ENCODE peak calls at places on chromosomes 5 and 9, in nine cellular contexts. L, N, P, X, G, I, U, V and R are unnamed samples.
A peak's percentile ranks its signal among the peaks of the same experiment; 100 is the strongest.

GRCh38 chr5:116660929-116661328 is 86.3 kb upstream of the SEMA6A start:
- DNase-seq in U (no peak), V (no peak), I (no peak), X (no peak), L (no peak), N (no peak), G (no peak), P (no peak), R (no peak)

GRCh38 chr5:57684299-57684702 is 201.7 kb upstream of the ACTBL2 start:
- DNase-seq in G (no peak), V (no peak), P (no peak), U (peak; percentile 57), N (no peak), X (no peak), I (no peak), L (peak; percentile 74), R (no peak)

GRCh38 chr5:170132642-170133448 is 27.1 kb downstream of the FOXI1 start:
- DNase-seq in L (peak; percentile 27), I (no peak), P (no peak), V (peak; percentile 72), X (peak; percentile 44), N (no peak), U (no peak), G (no peak), R (peak; percentile 9)

GRCh38 chr9:125255781-125256391 is 5.7 kb upstream of the GAPVD1 start:
- DNase-seq in N (no peak), L (no peak), G (no peak), U (no peak), V (no peak), X (no peak), I (no peak), P (no peak), R (no peak)

GRCh38 chr9:38081356-38082108 is 12.5 kb upstream of the SHB start:
- DNase-seq in V (peak; percentile 51), P (no peak), I (no peak), U (no peak), G (no peak), X (no peak), N (no peak), L (no peak), R (peak; percentile 38)

GRCh38 chr5:84383816-84384603 is 670 bp downstream of the EDIL3 start:
- DNase-seq in L (peak; percentile 53), I (no peak), N (peak; percentile 85), X (peak; percentile 70), P (peak; percentile 62), G (no peak), U (peak; percentile 71), V (peak; percentile 71), R (peak; percentile 76)

GRCh38 chr9:86945868-86946711 is 1.2 kb downstream of the GAS1 start:
- DNase-seq in V (peak; percentile 75), I (peak; percentile 36), U (peak; percentile 77), X (peak; percentile 75), G (peak; percentile 52), P (peak; percentile 85), N (peak; percentile 66), L (peak; percentile 73), R (peak; percentile 78)

GRCh38 chr9:76886318-76886717 is 19.6 kb downstream of the PRUNE2 start:
- DNase-seq in I (no peak), N (no peak), V (no peak), G (no peak), U (no peak), P (no peak), L (no peak), X (no peak), R (no peak)

GRCh38 chr5:154493274-154493673 is 15.2 kb upstream of the HAND1 start:
- DNase-seq in X (no peak), I (no peak), G (no peak), L (no peak), U (no peak), P (no peak), V (no peak), N (peak; percentile 73), R (no peak)

GRCh38 chr9:105157178-105157583 is 87.3 kb upstream of the SLC44A1 start:
- DNase-seq in N (peak; percentile 46), P (peak; percentile 75), U (peak; percentile 70), L (peak; percentile 60), X (peak; percentile 77), I (no peak), G (peak; percentile 50), V (peak; percentile 72), R (peak; percentile 81)

GRCh38 chr5:173789031-173789920 is 98.9 kb upstream of the CPEB4 start:
- DNase-seq in N (no peak), I (no peak), P (no peak), G (no peak), V (peak; percentile 92), L (peak; percentile 87), U (no peak), X (peak; percentile 78), R (no peak)

GRCh38 chr9:136533775-136534157 is 12.1 kb downstream of the NOTCH1 start:
- DNase-seq in N (no peak), U (no peak), G (no peak), P (peak; percentile 77), L (peak; percentile 57), X (no peak), V (peak; percentile 36), I (peak; percentile 52), R (no peak)

GRCh38 chr5:100777680-100778281 is 125.3 kb downstream of the ST8SIA4 start:
- DNase-seq in G (peak; percentile 46), P (peak; percentile 44), V (peak; percentile 85), L (peak; percentile 75), I (no peak), X (peak; percentile 89), N (no peak), U (peak; percentile 25), R (no peak)

GRCh38 chr5:143262393-143263174 is 140.9 kb downstream of the NR3C1 start:
- DNase-seq in G (no peak), N (no peak), U (no peak), V (peak; percentile 91), P (no peak), I (no peak), L (peak; percentile 91), X (peak; percentile 99), R (no peak)

GRCh38 chr5:143261748-143262392 is 141.6 kb downstream of the NR3C1 start:
- DNase-seq in X (peak; percentile 89), U (no peak), I (no peak), G (no peak), N (no peak), L (peak; percentile 90), V (peak; percentile 77), P (no peak), R (no peak)

GRCh38 chr5:143263272-143263810 is 140.1 kb downstream of the NR3C1 start:
- DNase-seq in I (no peak), X (peak; percentile 21), L (no peak), N (no peak), V (peak; percentile 16), U (no peak), G (no peak), P (no peak), R (no peak)

GRCh38 chr5:143259254-143259605 is 144.3 kb downstream of the NR3C1 start:
- DNase-seq in I (no peak), V (no peak), L (no peak), P (no peak), N (no peak), X (no peak), U (no peak), G (no peak), R (no peak)

DNA sequence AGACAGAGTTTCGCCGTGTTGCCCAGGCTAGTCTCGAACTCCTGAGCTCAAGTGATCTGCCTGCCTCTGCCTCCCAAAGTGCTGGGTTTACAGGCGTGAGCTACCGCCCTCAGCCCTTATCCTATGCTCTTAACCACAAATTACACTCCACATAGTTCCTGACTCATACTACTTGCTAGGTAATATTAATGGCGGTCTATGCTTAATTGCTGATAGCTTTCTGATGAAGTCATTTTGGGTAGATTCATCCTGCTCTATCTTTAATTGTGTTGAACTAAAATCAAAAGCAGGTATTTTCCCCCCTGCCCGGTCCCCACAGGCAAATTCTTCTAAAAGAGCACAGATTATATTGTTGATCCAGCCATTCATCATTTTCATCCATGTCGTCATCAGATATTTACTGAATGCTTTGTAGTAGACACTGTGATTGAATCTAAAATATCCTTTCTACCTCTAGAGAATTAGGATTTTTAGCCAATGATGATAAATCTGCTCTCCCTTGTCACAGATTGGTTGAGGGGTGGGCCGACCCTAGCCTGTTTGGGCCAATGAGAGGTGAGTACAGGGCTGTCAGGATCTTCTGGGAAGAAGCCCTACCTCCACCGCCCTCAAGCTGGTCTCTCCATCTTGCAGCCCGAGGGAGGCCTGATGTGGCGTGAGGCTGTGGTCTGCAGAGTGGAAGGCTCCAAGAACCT is 144.8 kb downstream of the NR3C1 start:
- DNase-seq in G (no peak), I (no peak), X (peak; percentile 87), U (no peak), P (no peak), V (peak; percentile 98), L (peak; percentile 75), N (no peak), R (no peak)
- H3K27ac ChIP-seq in G (no peak overlapping the region), I (no peak overlapping the region), X (no peak overlapping the region), U (no peak overlapping the region), P (no peak overlapping the region), V (no peak overlapping the region), L (peak overlapping the region; percentile 54), N (no peak overlapping the region), R (no peak overlapping the region)

GRCh38 chr5:168188182-168188581 is 103.3 kb upstream of the WWC1 start:
- DNase-seq in I (no peak), N (no peak), P (no peak), V (no peak), G (no peak), U (peak; percentile 54), X (no peak), L (no peak), R (no peak)
- H3K27ac ChIP-seq in I (no peak overlapping the region), N (no peak overlapping the region), P (no peak overlapping the region), V (no peak overlapping the region), G (no peak overlapping the region), U (no peak overlapping the region), X (no peak overlapping the region), L (no peak overlapping the region), R (no peak overlapping the region)

GRCh38 chr5:93517828-93518227 is 63.2 kb downstream of the NR2F1-AS1 start:
- DNase-seq in L (no peak), U (no peak), N (no peak), P (no peak), I (no peak), G (no peak), V (no peak), X (no peak), R (no peak)

GRCh38 chr5:93519737-93520136 is 61.3 kb downstream of the NR2F1-AS1 start:
- DNase-seq in X (peak; percentile 59), P (no peak), L (no peak), G (no peak), V (peak; percentile 46), I (no peak), U (no peak), N (no peak), R (no peak)
- H3K27ac ChIP-seq in X (no peak overlapping the region), P (no peak overlapping the region), L (no peak overlapping the region), G (no peak overlapping the region), V (peak overlapping the region; percentile 16), I (no peak overlapping the region), U (no peak overlapping the region), N (no peak overlapping the region), R (no peak overlapping the region)

DNA sequence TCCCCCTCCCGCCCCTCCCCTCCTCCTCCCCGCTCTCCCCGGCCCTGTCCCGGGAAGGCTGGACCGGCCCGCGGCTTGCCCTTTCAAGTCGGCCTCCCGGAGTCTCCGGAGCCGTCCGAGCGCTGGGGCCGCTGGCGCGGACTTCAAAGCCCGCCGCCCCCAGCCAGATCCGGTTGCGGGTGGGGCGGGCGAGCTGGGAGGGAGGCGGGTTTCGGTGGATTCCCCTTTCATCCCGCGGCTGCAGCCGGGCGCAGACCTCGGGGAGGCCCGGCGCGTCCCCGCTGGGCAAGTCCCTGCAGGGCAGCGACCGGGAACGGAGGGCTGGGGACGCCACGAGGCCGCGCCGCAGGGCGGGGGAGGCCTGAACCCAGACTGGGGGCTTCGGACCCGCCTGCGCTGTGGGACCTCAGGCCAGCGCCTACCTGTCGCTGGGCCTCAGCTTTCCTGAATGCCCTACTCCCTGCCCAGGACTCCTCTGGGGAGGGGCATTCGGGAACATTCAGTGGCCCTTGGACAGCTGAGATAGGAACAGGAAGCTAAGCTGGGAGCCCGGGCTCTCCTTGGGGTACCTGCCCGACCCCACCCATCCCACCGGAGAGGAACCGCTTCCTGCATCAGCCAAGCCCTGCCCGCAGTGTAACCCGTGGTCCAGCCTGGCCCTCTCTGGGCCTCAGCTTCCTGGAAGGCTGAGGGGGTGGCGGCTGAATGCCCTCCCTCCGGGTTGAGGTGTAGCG is 23.4 kb downstream of the C9orf50 start:
- DNase-seq in L (peak; percentile 32), X (peak; percentile 65), N (peak; percentile 66), P (peak; percentile 81), V (peak; percentile 75), I (no peak), G (peak; percentile 62), U (peak; percentile 90), R (peak; percentile 83)
- H3K27ac ChIP-seq in L (no peak overlapping the region), X (peak overlapping the region; percentile 67), N (no peak overlapping the region), P (peak overlapping the region; percentile 1), V (peak overlapping the region; percentile 74), I (peak overlapping the region; percentile 14), G (peak overlapping the region; percentile 74), U (peak overlapping the region; percentile 99), R (peak overlapping the region; percentile 93)